ENCODE peak calls at places on chromosomes 2 and 18, in seven cellular contexts. One of them, this sample, is unnamed. For H3K4me1, the result is how much of the 10 kb centered on the place peaks cover.

GRCh38 chr18:3029215-3029972 is 16.4 kb upstream of the LPIN2 start:
- DNase-seq in A549: no peak
- DNase-seq in RWPE2: no peak
- DNase-seq in psoas muscle: no peak
- DNase-seq in upper lobe of right lung: no peak
- DNase-seq in A673: no peak
- DNase-seq in CD8-positive, alpha-beta memory T cell: no peak
- DNase-seq in this sample: no peak

GRCh38 chr18:46167971-46168370 is 63.8 kb downstream of the HAUS1 start:
- DNase-seq in A549: no peak
- DNase-seq in RWPE2: no peak
- DNase-seq in psoas muscle: no peak
- DNase-seq in upper lobe of right lung: peak
- DNase-seq in A673: no peak
- DNase-seq in CD8-positive, alpha-beta memory T cell: no peak
- DNase-seq in this sample: no peak

GRCh38 chr2:237923507-237924163 is 43.2 kb upstream of the UBE2F start:
- DNase-seq in A549: peak
- DNase-seq in RWPE2: no peak
- DNase-seq in psoas muscle: peak
- DNase-seq in upper lobe of right lung: peak
- DNase-seq in A673: peak
- DNase-seq in CD8-positive, alpha-beta memory T cell: peak
- DNase-seq in this sample: no peak

GRCh38 chr2:215421859-215422461 is 13.9 kb downstream of the FN1 start:
- DNase-seq in A549: no peak
- DNase-seq in RWPE2: no peak
- DNase-seq in psoas muscle: no peak
- DNase-seq in upper lobe of right lung: no peak
- DNase-seq in A673: no peak
- DNase-seq in CD8-positive, alpha-beta memory T cell: no peak
- DNase-seq in this sample: no peak

GRCh38 chr2:215505044-215505786 is 69.3 kb upstream of the FN1 start:
- DNase-seq in A549: no peak
- DNase-seq in RWPE2: no peak
- DNase-seq in psoas muscle: no peak
- DNase-seq in upper lobe of right lung: no peak
- DNase-seq in A673: no peak
- DNase-seq in CD8-positive, alpha-beta memory T cell: no peak
- DNase-seq in this sample: no peak

GRCh38 chr2:118535818-118536212 is 311.6 kb downstream of the EN1 start:
- DNase-seq in A549: no peak
- DNase-seq in RWPE2: no peak
- DNase-seq in psoas muscle: no peak
- DNase-seq in upper lobe of right lung: no peak
- DNase-seq in A673: no peak
- DNase-seq in CD8-positive, alpha-beta memory T cell: no peak
- DNase-seq in this sample: no peak

GRCh38 chr2:26658691-26659346 is 17.7 kb upstream of the CIB4 start:
- DNase-seq in A549: no peak
- DNase-seq in RWPE2: no peak
- DNase-seq in psoas muscle: no peak
- DNase-seq in upper lobe of right lung: no peak
- DNase-seq in A673: no peak
- DNase-seq in CD8-positive, alpha-beta memory T cell: no peak
- DNase-seq in this sample: peak

GRCh38 chr2:40346535-40347354 is 105.1 kb downstream of the SLC8A1 start:
- DNase-seq in A549: no peak
- DNase-seq in RWPE2: no peak
- DNase-seq in psoas muscle: peak
- DNase-seq in upper lobe of right lung: no peak
- DNase-seq in A673: no peak
- DNase-seq in CD8-positive, alpha-beta memory T cell: no peak
- DNase-seq in this sample: no peak

DNA sequence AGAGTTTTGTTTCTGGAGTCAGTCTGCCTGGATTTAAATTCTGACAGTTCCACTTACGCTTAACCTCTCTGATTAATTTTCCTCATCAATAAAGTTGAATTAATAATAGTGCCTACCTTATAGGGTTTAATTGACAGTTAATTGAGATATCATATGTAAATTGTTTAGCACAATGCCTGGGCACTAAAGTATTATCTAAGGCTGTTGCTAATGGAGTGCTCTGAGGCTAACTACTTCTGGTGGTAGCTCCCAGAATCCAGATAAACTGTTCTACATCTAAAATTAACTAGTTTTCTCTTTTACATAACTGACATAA is 185.6 kb upstream of the STON1 start:
- DNase-seq in A549: no peak
- DNase-seq in RWPE2: no peak
- DNase-seq in psoas muscle: no peak
- DNase-seq in upper lobe of right lung: no peak
- DNase-seq in A673: no peak
- DNase-seq in CD8-positive, alpha-beta memory T cell: no peak
- DNase-seq in this sample: no peak
- H3K4me3 ChIP-seq in A549: peak
- H3K4me3 ChIP-seq in RWPE2: peak
- H3K4me3 ChIP-seq in psoas muscle: peak
- H3K4me3 ChIP-seq in upper lobe of right lung: peak
- H3K4me3 ChIP-seq in A673: no peak
- H3K4me3 ChIP-seq in CD8-positive, alpha-beta memory T cell: peak
- H3K4me3 ChIP-seq in this sample: peak

DNA sequence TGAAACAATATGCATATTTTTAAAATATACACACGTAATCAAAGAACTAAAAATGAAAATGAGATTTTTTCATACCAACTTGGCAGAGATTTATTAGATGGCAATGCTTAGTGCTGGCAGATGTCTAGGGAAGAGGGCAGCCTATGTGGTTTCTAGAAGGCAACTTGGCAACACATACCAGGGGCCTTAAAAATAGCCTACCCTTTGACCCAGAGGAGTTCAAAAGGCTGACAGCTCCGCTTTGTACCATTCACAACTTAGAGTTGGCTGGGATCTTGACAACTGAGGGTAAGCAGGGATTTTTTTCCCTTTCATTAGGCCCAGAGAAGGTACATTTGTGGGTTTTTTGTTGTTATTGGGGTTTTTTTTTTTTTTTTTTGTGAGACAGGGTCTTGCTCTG is 26.4 kb upstream of the GPR55 start:
- DNase-seq in A549: no peak
- DNase-seq in RWPE2: no peak
- DNase-seq in psoas muscle: no peak
- DNase-seq in upper lobe of right lung: no peak
- DNase-seq in A673: no peak
- DNase-seq in CD8-positive, alpha-beta memory T cell: no peak
- DNase-seq in this sample: no peak
- H3K4me1 ChIP-seq in A549: under half
- H3K4me1 ChIP-seq in RWPE2: under half
- H3K4me1 ChIP-seq in psoas muscle: under half
- H3K4me1 ChIP-seq in upper lobe of right lung: under half
- H3K4me1 ChIP-seq in A673: under half
- H3K4me1 ChIP-seq in CD8-positive, alpha-beta memory T cell: under half
- H3K4me1 ChIP-seq in this sample: under half

DNA sequence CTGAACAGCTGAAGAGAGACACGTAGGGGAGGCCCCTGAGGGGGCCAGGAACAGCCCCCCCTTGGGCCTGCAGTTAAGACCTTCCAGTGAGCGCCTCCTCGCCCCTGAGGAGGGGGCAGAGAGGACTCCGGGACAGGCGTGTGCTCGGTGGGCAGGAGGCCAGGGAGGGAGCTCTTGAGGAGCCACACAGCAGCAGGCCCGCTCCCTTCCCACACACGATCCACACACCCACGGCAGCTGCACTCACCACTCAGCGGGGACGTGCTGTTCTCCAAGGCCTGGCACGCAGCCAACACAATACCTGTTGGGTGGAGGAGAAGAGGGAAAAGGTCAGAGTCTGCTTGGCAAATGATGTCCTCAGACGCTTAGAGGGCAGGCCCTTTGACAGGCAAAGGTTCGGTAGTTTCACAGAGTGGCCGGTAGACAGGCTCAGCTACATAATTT is 39.0 kb downstream of the TGFA start:
- DNase-seq in A549: no peak
- DNase-seq in RWPE2: no peak
- DNase-seq in psoas muscle: peak
- DNase-seq in upper lobe of right lung: peak
- DNase-seq in A673: no peak
- DNase-seq in CD8-positive, alpha-beta memory T cell: no peak
- DNase-seq in this sample: no peak
- H3K27ac ChIP-seq in A549: no peak
- H3K27ac ChIP-seq in RWPE2: peak
- H3K27ac ChIP-seq in psoas muscle: no peak
- H3K27ac ChIP-seq in upper lobe of right lung: no peak
- H3K27ac ChIP-seq in A673: no peak
- H3K27ac ChIP-seq in CD8-positive, alpha-beta memory T cell: no peak
- H3K27ac ChIP-seq in this sample: no peak

GRCh38 chr2:102120261-102121259 is 22.0 kb upstream of the IL1R1 start:
- DNase-seq in A549: no peak
- DNase-seq in RWPE2: no peak
- DNase-seq in psoas muscle: no peak
- DNase-seq in upper lobe of right lung: no peak
- DNase-seq in A673: no peak
- DNase-seq in CD8-positive, alpha-beta memory T cell: no peak
- DNase-seq in this sample: no peak

GRCh38 chr2:102117488-102117887 is 25.1 kb upstream of the IL1R1 start:
- DNase-seq in A549: no peak
- DNase-seq in RWPE2: no peak
- DNase-seq in psoas muscle: no peak
- DNase-seq in upper lobe of right lung: no peak
- DNase-seq in A673: no peak
- DNase-seq in CD8-positive, alpha-beta memory T cell: no peak
- DNase-seq in this sample: no peak

GRCh38 chr2:102122115-102122514 is 20.4 kb upstream of the IL1R1 start:
- DNase-seq in A549: no peak
- DNase-seq in RWPE2: no peak
- DNase-seq in psoas muscle: no peak
- DNase-seq in upper lobe of right lung: no peak
- DNase-seq in A673: no peak
- DNase-seq in CD8-positive, alpha-beta memory T cell: no peak
- DNase-seq in this sample: no peak

GRCh38 chr2:102116675-102117471 is 25.7 kb upstream of the IL1R1 start:
- DNase-seq in A549: no peak
- DNase-seq in RWPE2: no peak
- DNase-seq in psoas muscle: no peak
- DNase-seq in upper lobe of right lung: no peak
- DNase-seq in A673: no peak
- DNase-seq in CD8-positive, alpha-beta memory T cell: no peak
- DNase-seq in this sample: no peak

GRCh38 chr2:102119255-102119654 is 23.3 kb upstream of the IL1R1 start:
- DNase-seq in A549: no peak
- DNase-seq in RWPE2: no peak
- DNase-seq in psoas muscle: no peak
- DNase-seq in upper lobe of right lung: no peak
- DNase-seq in A673: no peak
- DNase-seq in CD8-positive, alpha-beta memory T cell: no peak
- DNase-seq in this sample: no peak
- H3K4me3 ChIP-seq in A549: no peak
- H3K4me3 ChIP-seq in RWPE2: no peak
- H3K4me3 ChIP-seq in psoas muscle: no peak
- H3K4me3 ChIP-seq in upper lobe of right lung: no peak
- H3K4me3 ChIP-seq in A673: no peak
- H3K4me3 ChIP-seq in CD8-positive, alpha-beta memory T cell: no peak
- H3K4me3 ChIP-seq in this sample: no peak

DNA sequence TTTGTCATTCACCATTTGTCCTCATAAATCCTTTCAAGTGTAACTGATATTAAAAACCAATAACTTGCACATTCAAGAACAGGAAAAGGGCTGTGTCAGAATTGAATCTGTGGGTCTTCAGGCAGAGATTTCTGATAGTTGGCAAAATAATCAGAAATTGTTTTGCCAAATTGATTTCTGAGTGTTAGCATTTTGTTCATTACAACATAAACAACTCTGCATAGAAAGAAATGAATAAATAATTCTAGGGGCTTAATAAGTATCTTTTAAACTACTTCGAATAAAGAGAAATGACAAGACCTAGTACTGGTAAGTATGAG is 44.2 kb upstream of the RFX8 start:
- DNase-seq in A549: no peak
- DNase-seq in RWPE2: no peak
- DNase-seq in psoas muscle: no peak
- DNase-seq in upper lobe of right lung: no peak
- DNase-seq in A673: no peak
- DNase-seq in CD8-positive, alpha-beta memory T cell: no peak
- DNase-seq in this sample: no peak
- H3K4me1 ChIP-seq in A549: under half
- H3K4me1 ChIP-seq in RWPE2: under half
- H3K4me1 ChIP-seq in psoas muscle: under half
- H3K4me1 ChIP-seq in upper lobe of right lung: under half
- H3K4me1 ChIP-seq in A673: under half
- H3K4me1 ChIP-seq in CD8-positive, alpha-beta memory T cell: under half
- H3K4me1 ChIP-seq in this sample: under half

GRCh38 chr2:9771481-9772017 is 71.7 kb upstream of the TAF1B start:
- DNase-seq in A549: peak
- DNase-seq in RWPE2: no peak
- DNase-seq in psoas muscle: no peak
- DNase-seq in upper lobe of right lung: no peak
- DNase-seq in A673: no peak
- DNase-seq in CD8-positive, alpha-beta memory T cell: no peak
- DNase-seq in this sample: no peak
- H3K27ac ChIP-seq in A549: peak
- H3K27ac ChIP-seq in RWPE2: no peak
- H3K27ac ChIP-seq in psoas muscle: no peak
- H3K27ac ChIP-seq in upper lobe of right lung: peak
- H3K27ac ChIP-seq in A673: no peak
- H3K27ac ChIP-seq in CD8-positive, alpha-beta memory T cell: no peak
- H3K27ac ChIP-seq in this sample: no peak

GRCh38 chr2:11481789-11482472 is 16.0 kb upstream of the E2F6 start:
- DNase-seq in A549: no peak
- DNase-seq in RWPE2: no peak
- DNase-seq in psoas muscle: no peak
- DNase-seq in upper lobe of right lung: no peak
- DNase-seq in A673: no peak
- DNase-seq in CD8-positive, alpha-beta memory T cell: no peak
- DNase-seq in this sample: no peak
- H3K4me3 ChIP-seq in A549: peak
- H3K4me3 ChIP-seq in RWPE2: no peak
- H3K4me3 ChIP-seq in psoas muscle: peak
- H3K4me3 ChIP-seq in upper lobe of right lung: no peak
- H3K4me3 ChIP-seq in A673: no peak
- H3K4me3 ChIP-seq in CD8-positive, alpha-beta memory T cell: no peak
- H3K4me3 ChIP-seq in this sample: peak